ENCODE peak calls at places on chromosomes 12 and 14, in seven cellular contexts. One of them, this sample, is unnamed. For H3K4me1, the result is how much of the 10 kb centered on the place peaks cover.

GRCh38 chr12:51374856-51375255 is 16.4 kb downstream of the GALNT6 start:
- DNase-seq in fibroblast of lung: no peak
- DNase-seq in SK-N-SH: no peak
- DNase-seq in testis: no peak
- DNase-seq in psoas muscle: no peak
- DNase-seq in aorta: no peak
- DNase-seq in right atrium auricular region: no peak
- DNase-seq in this sample: no peak

GRCh38 chr12:89183985-89184435 is 168.3 kb downstream of the DUSP6 start:
- DNase-seq in fibroblast of lung: peak
- DNase-seq in SK-N-SH: no peak
- DNase-seq in testis: no peak
- DNase-seq in psoas muscle: peak
- DNase-seq in aorta: no peak
- DNase-seq in right atrium auricular region: peak
- DNase-seq in this sample: no peak

GRCh38 chr14:74500417-74501134 is 7.0 kb downstream of the ISCA2 start:
- DNase-seq in fibroblast of lung: no peak
- DNase-seq in SK-N-SH: no peak
- DNase-seq in testis: no peak
- DNase-seq in psoas muscle: no peak
- DNase-seq in aorta: peak
- DNase-seq in right atrium auricular region: peak
- DNase-seq in this sample: no peak

GRCh38 chr14:24879661-24880381 is 170.1 kb downstream of the STXBP6 start:
- DNase-seq in fibroblast of lung: no peak
- DNase-seq in SK-N-SH: no peak
- DNase-seq in testis: no peak
- DNase-seq in psoas muscle: no peak
- DNase-seq in aorta: no peak
- DNase-seq in right atrium auricular region: no peak
- DNase-seq in this sample: no peak

GRCh38 chr12:128727999-128728398 is 95.8 kb downstream of the SLC15A4 start:
- DNase-seq in fibroblast of lung: no peak
- DNase-seq in SK-N-SH: no peak
- DNase-seq in testis: no peak
- DNase-seq in psoas muscle: no peak
- DNase-seq in aorta: no peak
- DNase-seq in right atrium auricular region: no peak
- DNase-seq in this sample: no peak

GRCh38 chr12:111437816-111438454 is 32.2 kb downstream of the SH2B3 start:
- DNase-seq in fibroblast of lung: peak
- DNase-seq in SK-N-SH: no peak
- DNase-seq in testis: no peak
- DNase-seq in psoas muscle: no peak
- DNase-seq in aorta: peak
- DNase-seq in right atrium auricular region: peak
- DNase-seq in this sample: no peak

GRCh38 chr12:60269611-60270269 is 673.9 kb downstream of the SLC16A7 start:
- DNase-seq in fibroblast of lung: no peak
- DNase-seq in SK-N-SH: peak
- DNase-seq in testis: peak
- DNase-seq in psoas muscle: no peak
- DNase-seq in aorta: peak
- DNase-seq in right atrium auricular region: no peak
- DNase-seq in this sample: no peak

GRCh38 chr12:92987846-92988621 is 58.9 kb upstream of the EEA1 start:
- DNase-seq in fibroblast of lung: no peak
- DNase-seq in SK-N-SH: no peak
- DNase-seq in testis: no peak
- DNase-seq in psoas muscle: peak
- DNase-seq in aorta: no peak
- DNase-seq in right atrium auricular region: no peak
- DNase-seq in this sample: no peak

GRCh38 chr14:21071225-21072041 is 1.3 kb downstream of the ARHGEF40 start:
- DNase-seq in fibroblast of lung: peak
- DNase-seq in SK-N-SH: peak
- DNase-seq in testis: peak
- DNase-seq in psoas muscle: peak
- DNase-seq in aorta: peak
- DNase-seq in right atrium auricular region: peak
- DNase-seq in this sample: peak

GRCh38 chr12:118126119-118126757 is 9.7 kb upstream of the PEBP1 start:
- DNase-seq in fibroblast of lung: no peak
- DNase-seq in SK-N-SH: no peak
- DNase-seq in testis: peak
- DNase-seq in psoas muscle: peak
- DNase-seq in aorta: peak
- DNase-seq in right atrium auricular region: no peak
- DNase-seq in this sample: no peak

GRCh38 chr12:1767407-1768090 is 52.8 kb upstream of the LRTM2 start:
- DNase-seq in fibroblast of lung: no peak
- DNase-seq in SK-N-SH: no peak
- DNase-seq in testis: no peak
- DNase-seq in psoas muscle: no peak
- DNase-seq in aorta: no peak
- DNase-seq in right atrium auricular region: no peak
- DNase-seq in this sample: no peak

GRCh38 chr12:113863455-113863845 is 102.7 kb downstream of the RBM19 start:
- DNase-seq in fibroblast of lung: no peak
- DNase-seq in SK-N-SH: no peak
- DNase-seq in testis: no peak
- DNase-seq in psoas muscle: no peak
- DNase-seq in aorta: no peak
- DNase-seq in right atrium auricular region: no peak
- DNase-seq in this sample: no peak

GRCh38 chr14:21748869-21749303 is 75.3 kb upstream of the OR4E1 start:
- DNase-seq in fibroblast of lung: peak
- DNase-seq in SK-N-SH: peak
- DNase-seq in testis: peak
- DNase-seq in psoas muscle: no peak
- DNase-seq in aorta: no peak
- DNase-seq in right atrium auricular region: no peak
- DNase-seq in this sample: peak

GRCh38 chr12:46933947-46934346 is 108.2 kb upstream of the SLC38A4 start:
- DNase-seq in fibroblast of lung: peak
- DNase-seq in SK-N-SH: no peak
- DNase-seq in testis: no peak
- DNase-seq in psoas muscle: no peak
- DNase-seq in aorta: no peak
- DNase-seq in right atrium auricular region: no peak
- DNase-seq in this sample: peak

GRCh38 chr12:57803317-57803893 is 15.1 kb downstream of the AVIL start:
- DNase-seq in fibroblast of lung: peak
- DNase-seq in SK-N-SH: peak
- DNase-seq in testis: peak
- DNase-seq in psoas muscle: no peak
- DNase-seq in aorta: peak
- DNase-seq in right atrium auricular region: no peak
- DNase-seq in this sample: peak

GRCh38 chr12:46664771-46665287 is 161.0 kb downstream of the SLC38A4 start:
- DNase-seq in fibroblast of lung: peak
- DNase-seq in SK-N-SH: no peak
- DNase-seq in testis: no peak
- DNase-seq in psoas muscle: no peak
- DNase-seq in aorta: no peak
- DNase-seq in right atrium auricular region: no peak
- DNase-seq in this sample: peak

GRCh38 chr14:73750161-73750901 is 36.1 kb upstream of the PNMA1 start:
- DNase-seq in fibroblast of lung: no peak
- DNase-seq in SK-N-SH: no peak
- DNase-seq in testis: no peak
- DNase-seq in psoas muscle: no peak
- DNase-seq in aorta: no peak
- DNase-seq in right atrium auricular region: no peak
- DNase-seq in this sample: no peak

GRCh38 chr14:62039871-62040270 is 277.7 kb downstream of the SNAPC1 start:
- DNase-seq in fibroblast of lung: no peak
- DNase-seq in SK-N-SH: no peak
- DNase-seq in testis: no peak
- DNase-seq in psoas muscle: no peak
- DNase-seq in aorta: no peak
- DNase-seq in right atrium auricular region: no peak
- DNase-seq in this sample: no peak

GRCh38 chr12:19186722-19187661 is 57.5 kb downstream of the PLEKHA5 start:
- DNase-seq in fibroblast of lung: peak
- DNase-seq in SK-N-SH: peak
- DNase-seq in testis: no peak
- DNase-seq in psoas muscle: no peak
- DNase-seq in aorta: no peak
- DNase-seq in right atrium auricular region: no peak
- DNase-seq in this sample: peak

GRCh38 chr12:2682301-2683282 is 112.2 kb upstream of the FKBP4 start:
- DNase-seq in fibroblast of lung: peak
- DNase-seq in SK-N-SH: peak
- DNase-seq in testis: peak
- DNase-seq in psoas muscle: no peak
- DNase-seq in aorta: peak
- DNase-seq in right atrium auricular region: peak
- DNase-seq in this sample: peak

GRCh38 chr14:47619397-47619796 is 56.0 kb downstream of the MDGA2 start:
- DNase-seq in fibroblast of lung: no peak
- DNase-seq in SK-N-SH: no peak
- DNase-seq in testis: no peak
- DNase-seq in psoas muscle: no peak
- DNase-seq in aorta: no peak
- DNase-seq in right atrium auricular region: no peak
- DNase-seq in this sample: no peak

GRCh38 chr14:101197595-101198397 is 294.3 kb upstream of the RTL1 start:
- DNase-seq in fibroblast of lung: no peak
- DNase-seq in SK-N-SH: peak
- DNase-seq in testis: no peak
- DNase-seq in psoas muscle: no peak
- DNase-seq in aorta: peak
- DNase-seq in right atrium auricular region: peak
- DNase-seq in this sample: no peak

GRCh38 chr14:33509927-33510535 is 440.8 kb downstream of the EGLN3 start:
- DNase-seq in fibroblast of lung: peak
- DNase-seq in SK-N-SH: no peak
- DNase-seq in testis: no peak
- DNase-seq in psoas muscle: no peak
- DNase-seq in aorta: no peak
- DNase-seq in right atrium auricular region: no peak
- DNase-seq in this sample: no peak

GRCh38 chr12:27868165-27868564 is 88.1 kb upstream of the MANSC4 start:
- DNase-seq in fibroblast of lung: peak
- DNase-seq in SK-N-SH: no peak
- DNase-seq in testis: no peak
- DNase-seq in psoas muscle: no peak
- DNase-seq in aorta: no peak
- DNase-seq in right atrium auricular region: no peak
- DNase-seq in this sample: peak

GRCh38 chr14:104544362-104544761 is 35.2 kb upstream of the C14orf180 start:
- DNase-seq in fibroblast of lung: no peak
- DNase-seq in SK-N-SH: no peak
- DNase-seq in testis: no peak
- DNase-seq in psoas muscle: no peak
- DNase-seq in aorta: no peak
- DNase-seq in right atrium auricular region: no peak
- DNase-seq in this sample: no peak

DNA sequence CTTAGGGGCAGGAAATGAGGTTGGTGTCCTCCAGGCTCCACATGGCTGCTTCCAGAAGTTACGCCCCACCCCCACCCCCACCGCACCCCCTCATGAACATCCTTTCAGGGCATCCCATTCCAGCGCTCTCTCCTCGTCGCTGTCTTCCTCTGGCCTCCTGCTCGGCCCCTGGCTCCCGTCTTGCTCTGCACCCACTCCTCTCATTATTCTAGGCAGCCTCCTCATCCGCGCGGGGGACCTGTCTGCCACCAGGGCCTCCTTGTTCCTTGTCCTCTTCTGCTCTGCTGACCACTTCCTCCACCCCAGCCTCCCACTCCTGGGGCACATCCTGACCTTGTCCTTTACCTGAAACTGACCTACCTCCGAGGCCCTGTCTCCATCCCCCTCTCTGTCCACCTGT is 29.8 kb upstream of the PLEKHG6 start:
- DNase-seq in fibroblast of lung: no peak
- DNase-seq in SK-N-SH: no peak
- DNase-seq in testis: no peak
- DNase-seq in psoas muscle: no peak
- DNase-seq in aorta: peak
- DNase-seq in right atrium auricular region: no peak
- DNase-seq in this sample: no peak
- H3K4me1 ChIP-seq in fibroblast of lung: under half
- H3K4me1 ChIP-seq in SK-N-SH: under half
- H3K4me1 ChIP-seq in testis: under half
- H3K4me1 ChIP-seq in psoas muscle: under half
- H3K4me1 ChIP-seq in aorta: under half
- H3K4me1 ChIP-seq in right atrium auricular region: under half
- H3K4me1 ChIP-seq in this sample: under half

GRCh38 chr12:124921200-124922008 is 7.0 kb upstream of the UBC start:
- DNase-seq in fibroblast of lung: peak
- DNase-seq in SK-N-SH: peak
- DNase-seq in testis: peak
- DNase-seq in psoas muscle: peak
- DNase-seq in aorta: peak
- DNase-seq in right atrium auricular region: no peak
- DNase-seq in this sample: peak
- H3K4me3 ChIP-seq in fibroblast of lung: peak
- H3K4me3 ChIP-seq in SK-N-SH: peak
- H3K4me3 ChIP-seq in testis: peak
- H3K4me3 ChIP-seq in psoas muscle: peak
- H3K4me3 ChIP-seq in aorta: no peak
- H3K4me3 ChIP-seq in right atrium auricular region: peak
- H3K4me3 ChIP-seq in this sample: peak

DNA sequence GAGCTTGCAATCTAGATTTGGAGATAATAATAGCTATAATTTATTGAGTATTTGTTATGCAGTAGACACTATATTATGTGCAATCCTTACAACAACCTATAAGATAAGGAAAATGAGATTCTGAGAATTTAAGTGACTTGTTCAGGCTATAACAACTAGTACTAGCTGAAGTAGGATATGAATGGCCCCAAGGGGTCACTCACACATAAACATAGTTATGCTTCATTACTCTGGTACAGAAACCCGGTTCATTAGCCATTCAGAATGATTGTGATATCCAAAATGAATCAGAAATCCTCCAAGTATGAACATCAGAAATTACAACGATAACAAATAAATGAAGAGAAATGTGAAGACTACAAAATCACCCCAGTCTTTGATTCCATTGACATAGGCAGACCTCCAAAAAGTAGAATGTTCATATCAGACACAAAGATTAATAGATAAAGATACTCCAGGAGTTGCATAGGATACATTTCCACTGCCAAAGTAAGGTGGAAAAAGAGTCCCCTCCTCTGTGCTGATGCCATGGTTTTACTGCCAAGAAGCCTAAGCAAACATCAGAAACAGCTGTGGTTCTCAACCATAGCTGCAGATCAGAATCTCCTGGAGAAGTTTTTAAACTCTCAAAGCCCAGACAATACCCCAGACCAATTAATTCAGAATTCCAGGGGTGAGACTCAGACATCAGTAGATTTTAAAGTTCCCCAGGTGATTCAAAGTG is 8.6 kb upstream of the NID2 start:
- DNase-seq in fibroblast of lung: peak
- DNase-seq in SK-N-SH: no peak
- DNase-seq in testis: no peak
- DNase-seq in psoas muscle: no peak
- DNase-seq in aorta: no peak
- DNase-seq in right atrium auricular region: no peak
- DNase-seq in this sample: no peak
- H3K27ac ChIP-seq in fibroblast of lung: peak
- H3K27ac ChIP-seq in SK-N-SH: no peak
- H3K27ac ChIP-seq in testis: no peak
- H3K27ac ChIP-seq in psoas muscle: no peak
- H3K27ac ChIP-seq in aorta: no peak
- H3K27ac ChIP-seq in right atrium auricular region: no peak
- H3K27ac ChIP-seq in this sample: no peak

GRCh38 chr14:99189201-99189801 is 82.7 kb downstream of the BCL11B start:
- DNase-seq in fibroblast of lung: no peak
- DNase-seq in SK-N-SH: no peak
- DNase-seq in testis: no peak
- DNase-seq in psoas muscle: no peak
- DNase-seq in aorta: no peak
- DNase-seq in right atrium auricular region: no peak
- DNase-seq in this sample: no peak
- H3K4me1 ChIP-seq in fibroblast of lung: under half
- H3K4me1 ChIP-seq in SK-N-SH: under half
- H3K4me1 ChIP-seq in testis: under half
- H3K4me1 ChIP-seq in psoas muscle: under half
- H3K4me1 ChIP-seq in aorta: under half
- H3K4me1 ChIP-seq in right atrium auricular region: under half
- H3K4me1 ChIP-seq in this sample: under half

This sample was measured in SJCRH30.